ENCODE peak calls at places on chromosomes 7 and 10, in six cellular contexts. Z is kidney tubule cell; Q is uterus; F is GDM1; S is Daoy; J is stimulated activated CD4-positive, alpha-beta T cell treated with anti-CD3 and anti-CD28 coated beads, Interleukin-2, amount 100 ng/mL, for 24 hours. E is an unnamed sample.

GRCh38 chr7:56287429-56288138 is 171.4 kb upstream of the NUPR2 start:
- DNase-seq in Q (no peak), F (no peak), Z (peak; percentile 42), J (no peak), S (peak; percentile 25), E (no peak)

GRCh38 chr7:77738871-77739270 is 42.6 kb downstream of the RSBN1L start:
- DNase-seq in Q (no peak), F (no peak), Z (no peak), S (no peak), J (no peak), E (peak; percentile 93)

GRCh38 chr7:90262438-90262837 is 17.5 kb downstream of the CFAP69 start:
- DNase-seq in Z (peak; percentile 55), S (peak; percentile 13), J (no peak), Q (no peak), F (no peak), E (peak; percentile 57)

GRCh38 chr10:35546824-35547225 is 58.3 kb upstream of the GJD4 start:
- DNase-seq in Q (no peak), S (peak; percentile 14), F (no peak), Z (peak; percentile 75), J (no peak), E (peak; percentile 91)

GRCh38 chr7:70000747-70001348 is 402.6 kb downstream of the AUTS2 start:
- DNase-seq in J (no peak), Z (no peak), S (no peak), Q (no peak), F (no peak), E (no peak)

GRCh38 chr10:775245-776075 is 86.0 kb upstream of the DIP2C start:
- DNase-seq in J (no peak), Z (peak; percentile 62), F (no peak), Q (no peak), S (peak; percentile 74), E (peak; percentile 43)

GRCh38 chr10:84244651-84245270 is at the start of gene RGR:
- DNase-seq in F (no peak), J (no peak), S (no peak), Q (peak; percentile 24), Z (no peak), E (no peak)

GRCh38 chr10:35040761-35041501 is 49.2 kb downstream of the CUL2 start:
- DNase-seq in Z (no peak), J (no peak), S (peak; percentile 34), F (no peak), Q (no peak), E (peak; percentile 88)

GRCh38 chr10:88131561-88132139 is 268.2 kb downstream of the PTEN start:
- DNase-seq in J (no peak), Z (no peak), Q (peak; percentile 55), S (no peak), F (no peak), E (peak; percentile 47)

GRCh38 chr7:96727534-96728088 is 18.0 kb upstream of the SEM1 start:
- DNase-seq in S (no peak), J (no peak), F (no peak), Q (no peak), Z (no peak), E (no peak)

GRCh38 chr7:134298902-134299683 is 17.6 kb downstream of the SLC35B4 start:
- DNase-seq in Q (no peak), F (no peak), J (no peak), S (no peak), Z (peak; percentile 61), E (peak; percentile 32)